ENCODE peak calls at places on chromosomes 4 and X, in six cellular contexts. Y, U, H, S, F and A are unnamed samples.

GRCh38 chr4:17805580-17805979 is 5.0 kb downstream of the DCAF16 start:
- DNase-seq in Y (no peak), U (no peak), H (no peak), S (no peak), F (no peak), A (no peak)

GRCh38 chrX:129690435-129690834 is 35.7 kb upstream of the APLN start:
- DNase-seq in Y (no peak), U (no peak), H (peak), S (no peak), F (no peak), A (no peak)

GRCh38 chr4:153541426-153542096 is 75.4 kb downstream of the TMEM131L start:
- DNase-seq in Y (no peak), U (no peak), H (peak), S (peak), F (no peak), A (no peak)

GRCh38 chr4:3527914-3528876 is 4.0 kb downstream of the LRPAP1 start:
- DNase-seq in Y (no peak), U (no peak), H (no peak), S (no peak), F (peak), A (no peak)

GRCh38 chr4:113635739-113636437 is 125.7 kb downstream of the CAMK2D start:
- DNase-seq in Y (no peak), U (no peak), H (peak), S (no peak), F (no peak), A (no peak)

GRCh38 chrX:19698125-19698524 is 182.8 kb upstream of the MAP3K15 start:
- DNase-seq in Y (no peak), U (no peak), H (peak), S (no peak), F (no peak), A (no peak)

GRCh38 chr4:106967892-106968291 is 68.2 kb downstream of the DKK2 start:
- DNase-seq in Y (no peak), U (no peak), H (no peak), S (no peak), F (no peak), A (no peak)

GRCh38 chrX:152904151-152905080 is 6.5 kb downstream of the ZNF185 start:
- DNase-seq in Y (peak), U (peak), H (peak), S (peak), F (no peak), A (peak)

GRCh38 chrX:103329991-103330390 is at the start of gene TCEAL7:
- DNase-seq in Y (peak), U (no peak), H (peak), S (peak), F (peak), A (no peak)

GRCh38 chr4:102601586-102602227 is 100.5 kb downstream of the NFKB1 start:
- DNase-seq in Y (no peak), U (no peak), H (no peak), S (no peak), F (no peak), A (no peak)

GRCh38 chr4:22179124-22179874 is 230.7 kb upstream of the KCNIP4 start:
- DNase-seq in Y (no peak), U (no peak), H (peak), S (peak), F (no peak), A (no peak)

GRCh38 chr4:189511581-189511980 is 429.1 kb upstream of the FRG1 start:
- DNase-seq in Y (no peak), U (no peak), H (no peak), S (no peak), F (no peak), A (no peak)

DNA sequence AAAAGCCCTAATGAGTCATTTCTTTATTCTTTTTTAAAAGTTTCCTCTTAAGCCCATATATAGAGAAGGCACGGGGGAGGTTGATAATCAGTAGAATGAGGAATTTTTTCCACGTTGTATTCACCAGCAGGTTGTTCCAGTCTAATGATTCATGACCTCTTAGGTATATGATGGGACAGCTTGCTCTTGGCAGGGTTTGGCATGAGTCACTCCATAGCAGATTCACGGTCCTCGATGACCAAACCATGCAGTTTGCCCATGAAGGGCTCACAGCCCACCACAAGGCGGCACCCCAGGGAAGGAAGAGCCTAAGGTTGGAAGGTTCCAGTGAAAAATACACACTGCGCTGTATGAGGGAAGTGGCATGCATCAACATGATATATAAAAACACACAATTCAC is 623.8 kb upstream of the DIPK2B start:
- DNase-seq in Y (peak), U (no peak), H (peak), S (peak), F (no peak), A (no peak)
- TF ChIP-seq CTCF in Y (peak), U (peak), H (peak), S (peak), F (no peak), A (peak)

GRCh38 chrX:83416273-83416672 is 91.8 kb upstream of the POU3F4 start:
- DNase-seq in Y (no peak), U (no peak), H (no peak), S (no peak), F (no peak), A (no peak)
- TF ChIP-seq CTCF in Y (no peak), U (peak), H (no peak), S (no peak), F (no peak), A (peak)

DNA sequence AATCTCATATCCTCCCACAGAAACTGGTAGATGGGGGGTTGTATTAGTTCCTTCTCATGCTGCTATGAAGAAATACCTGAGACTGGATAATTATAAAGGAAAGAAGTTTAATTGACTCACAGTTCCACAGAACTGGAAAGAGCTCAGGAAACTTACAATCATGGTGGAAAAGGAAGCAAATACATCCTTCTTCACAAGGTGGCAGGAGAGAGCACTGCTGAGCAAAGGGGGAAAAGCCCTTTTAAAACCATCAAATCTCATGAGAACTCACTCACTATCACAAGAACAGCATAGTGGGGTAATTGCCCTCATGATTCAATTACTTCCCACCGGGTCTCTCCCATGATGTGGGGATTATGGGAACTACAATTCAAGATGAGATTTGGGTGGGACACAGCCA is 250.5 kb upstream of the GPRIN3 start:
- DNase-seq in Y (no peak), U (no peak), H (peak), S (no peak), F (no peak), A (no peak)
- TF ChIP-seq CTCF in Y (peak), U (peak), H (peak), S (no peak), F (no peak), A (peak)

DNA sequence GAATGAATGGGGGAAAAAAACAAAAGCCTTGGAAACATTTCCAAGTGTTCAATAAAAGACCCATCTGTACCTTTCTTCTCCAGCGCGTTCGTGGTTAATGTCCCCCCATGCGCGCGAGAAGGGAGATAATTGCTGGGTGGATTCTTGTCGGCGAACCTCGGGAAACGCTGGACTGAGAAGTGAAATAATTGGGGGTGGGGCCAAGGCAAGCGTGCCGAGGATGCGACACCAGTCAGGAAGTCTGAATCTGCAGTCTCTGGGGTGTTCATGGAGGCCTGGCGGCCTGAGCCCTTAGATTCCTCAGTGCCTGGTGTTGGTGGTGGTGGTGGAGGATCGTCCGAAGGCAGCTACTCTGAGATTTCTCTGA is 5.3 kb upstream of the ARX start:
- DNase-seq in Y (no peak), U (no peak), H (no peak), S (no peak), F (no peak), A (no peak)
- TF ChIP-seq CTCF in Y (no peak), U (no peak), H (no peak), S (no peak), F (no peak), A (no peak)

GRCh38 chrX:95907081-95907480 is 777.6 kb upstream of the DIAPH2 start:
- DNase-seq in Y (no peak), U (no peak), H (no peak), S (no peak), F (no peak), A (no peak)

DNA sequence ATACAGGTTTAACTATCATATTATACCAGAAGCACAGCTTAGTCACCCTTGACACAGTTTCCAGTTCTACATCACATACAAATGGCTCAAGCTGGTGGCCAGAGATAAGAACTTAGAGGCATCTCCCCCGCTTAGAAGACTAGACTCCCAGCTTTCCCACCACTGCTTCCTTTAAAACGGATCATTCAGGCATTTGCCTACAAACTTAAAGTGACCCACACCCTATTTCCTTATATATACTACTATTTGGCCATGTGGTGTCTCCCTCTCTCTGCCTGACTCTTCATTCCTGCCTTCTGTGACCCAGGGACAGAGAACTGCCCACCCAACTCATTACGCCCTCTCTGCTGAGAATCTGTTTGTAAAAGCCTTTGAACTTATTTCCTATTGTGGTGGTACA is 781.2 kb upstream of the DIAPH2 start:
- DNase-seq in Y (no peak), U (no peak), H (no peak), S (no peak), F (no peak), A (no peak)
- TF ChIP-seq CTCF in Y (no peak), U (peak), H (no peak), S (no peak), F (no peak), A (no peak)

GRCh38 chr4:123479944-123480343 is 83.3 kb downstream of the SPRY1 start:
- DNase-seq in Y (no peak), U (no peak), H (peak), S (no peak), F (no peak), A (no peak)
- TF ChIP-seq CTCF in Y (no peak), U (no peak), H (no peak), S (no peak), F (no peak), A (no peak)

GRCh38 chr4:164312671-164313070 is 441.3 kb upstream of the SMIM31 start:
- DNase-seq in Y (no peak), U (no peak), H (no peak), S (no peak), F (no peak), A (no peak)

GRCh38 chr4:164301430-164301829 is 452.5 kb upstream of the SMIM31 start:
- DNase-seq in Y (no peak), U (no peak), H (no peak), S (no peak), F (no peak), A (no peak)

GRCh38 chr4:164304861-164305260 is 449.1 kb upstream of the SMIM31 start:
- DNase-seq in Y (no peak), U (no peak), H (no peak), S (no peak), F (no peak), A (no peak)

GRCh38 chr4:164304240-164304639 is 449.7 kb upstream of the SMIM31 start:
- DNase-seq in Y (no peak), U (no peak), H (no peak), S (no peak), F (no peak), A (no peak)

DNA sequence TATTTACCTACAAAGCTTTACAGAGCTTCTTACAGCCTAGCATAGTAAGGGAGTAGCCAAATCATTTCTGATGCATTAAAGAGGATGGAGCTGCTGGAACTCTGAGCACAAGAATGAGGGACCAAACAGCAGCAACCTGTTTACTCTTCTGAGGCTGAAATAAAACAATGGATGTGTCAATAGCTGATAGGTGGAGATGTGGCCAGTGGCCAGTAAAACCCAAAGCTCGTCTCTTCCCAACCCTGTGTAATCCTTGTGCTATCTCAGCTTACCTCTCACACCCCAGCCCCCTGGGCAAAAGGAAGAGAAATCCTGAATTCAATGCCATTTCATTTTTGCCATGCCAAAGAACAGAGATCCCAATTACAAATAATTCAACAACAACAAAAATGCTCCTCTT is 446.7 kb upstream of the SMIM31 start:
- DNase-seq in Y (no peak), U (no peak), H (no peak), S (no peak), F (no peak), A (no peak)
- TF ChIP-seq CTCF in Y (no peak), U (no peak), H (no peak), S (no peak), F (no peak), A (no peak)

GRCh38 chr4:174157106-174157607 is 126.3 kb downstream of the FBXO8 start:
- DNase-seq in Y (no peak), U (no peak), H (peak), S (no peak), F (no peak), A (no peak)

GRCh38 chr4:174152717-174153466 is 130.6 kb downstream of the FBXO8 start:
- DNase-seq in Y (no peak), U (no peak), H (peak), S (no peak), F (no peak), A (no peak)

GRCh38 chr4:174154455-174154854 is 129.0 kb downstream of the FBXO8 start:
- DNase-seq in Y (no peak), U (no peak), H (peak), S (peak), F (peak), A (no peak)

GRCh38 chr4:174156239-174156826 is 127.1 kb downstream of the FBXO8 start:
- DNase-seq in Y (no peak), U (no peak), H (peak), S (peak), F (no peak), A (no peak)
- TF ChIP-seq CTCF in Y (peak), U (peak), H (peak), S (peak), F (peak), A (peak)